ENCODE peak calls at places on chromosomes 13 and 19, in four cellular contexts. E is GM12878, H is HepG2, J is K562. T is an unnamed sample.

GRCh38 chr13:54029226-54029625 is 1000.6 kb downstream of the OLFM4 start:
- DNase-seq in E (peak), J (no peak), H (no peak), T (no peak)

GRCh38 chr13:98206946-98207345 is 29.9 kb upstream of the RNF113B start:
- DNase-seq in H (no peak), E (no peak), J (no peak), T (no peak)

GRCh38 chr19:3179739-3180293 is 1.2 kb downstream of the S1PR4 start:
- DNase-seq in H (no peak), J (no peak), E (no peak), T (no peak)

GRCh38 chr13:48656621-48657020 is 2.9 kb downstream of the CYSLTR2 start:
- DNase-seq in E (no peak), J (no peak), H (peak), T (no peak)

GRCh38 chr13:33610471-33611015 is 207.4 kb upstream of the RFC3 start:
- DNase-seq in J (peak), H (peak), E (no peak), T (no peak)

GRCh38 chr13:41496420-41497234 is 39.3 kb downstream of the RGCC start:
- DNase-seq in H (no peak), E (no peak), J (no peak), T (no peak)

GRCh38 chr19:6417713-6418561 is 6.7 kb downstream of the KHSRP start:
- DNase-seq in H (no peak), E (no peak), J (no peak), T (peak)

GRCh38 chr13:30159446-30159839 is 147.9 kb downstream of the KATNAL1 start:
- DNase-seq in E (no peak), J (no peak), H (no peak), T (no peak)

GRCh38 chr13:100707818-100708740 is 33.5 kb upstream of the TMTC4 start:
- DNase-seq in E (no peak), H (no peak), J (peak), T (no peak)

GRCh38 chr19:48487944-48488343 is 18.8 kb downstream of the CYTH2 start:
- DNase-seq in H (peak), E (no peak), J (no peak), T (peak)

GRCh38 chr13:61013782-61014181 is 401.9 kb downstream of the PCDH20 start:
- DNase-seq in H (no peak), J (no peak), E (no peak), T (no peak)

GRCh38 chr19:51354742-51355148 is 11.4 kb downstream of the ETFB start:
- DNase-seq in E (no peak), J (no peak), H (peak), T (no peak)

GRCh38 chr13:75417006-75417384 is 65.0 kb downstream of the TBC1D4 start:
- DNase-seq in J (no peak), E (no peak), H (no peak), T (no peak)

GRCh38 chr19:16325161-16325527 is 518 bp downstream of the KLF2 start:
- DNase-seq in H (no peak), E (no peak), J (peak), T (no peak)

GRCh38 chr13:28423010-28423409 is 71.9 kb downstream of the FLT1 start:
- DNase-seq in H (no peak), E (peak), J (no peak), T (no peak)

GRCh38 chr13:27044837-27045570 is 126.6 kb downstream of the USP12 start:
- DNase-seq in E (peak), J (no peak), H (no peak), T (no peak)

GRCh38 chr19:13794388-13794751 is 873 bp upstream of the ZSWIM4 start:
- DNase-seq in J (no peak), E (no peak), H (no peak), T (peak)

GRCh38 chr19:41273076-41273475 is 8.9 kb downstream of the HNRNPUL1 start:
- DNase-seq in H (no peak), E (no peak), J (no peak), T (no peak)

GRCh38 chr19:1949304-1950101 is 8.5 kb downstream of the CSNK1G2 start:
- DNase-seq in J (no peak), E (no peak), H (no peak), T (no peak)

GRCh38 chr19:7460562-7460966 is 28.3 kb downstream of the PEX11G start:
- DNase-seq in H (no peak), J (no peak), E (no peak), T (no peak)

GRCh38 chr19:30482956-30483355 is 110.8 kb downstream of the ZNF536 start:
- DNase-seq in J (no peak), E (no peak), H (no peak), T (no peak)

GRCh38 chr19:47447470-47448359 is 24.0 kb downstream of the SLC8A2 start:
- DNase-seq in J (peak), H (peak), E (no peak), T (peak)

GRCh38 chr13:80751854-80752253 is 410.9 kb upstream of the SPRY2 start:
- DNase-seq in E (no peak), J (no peak), H (no peak), T (no peak)

GRCh38 chr13:80753951-80754350 is 413.0 kb upstream of the SPRY2 start:
- DNase-seq in H (no peak), J (no peak), E (no peak), T (no peak)

GRCh38 chr13:80757694-80758093 is 416.8 kb upstream of the SPRY2 start:
- DNase-seq in H (no peak), J (no peak), E (no peak), T (no peak)

GRCh38 chr13:80755925-80756324 is 415.0 kb upstream of the SPRY2 start:
- DNase-seq in J (no peak), E (no peak), H (no peak), T (no peak)
- TF ChIP-seq POLR2A in J (no peak), E (no peak), H (no peak), T (no peak)

GRCh38 chr19:4443966-4444764 is 13.4 kb downstream of the UBXN6 start:
- DNase-seq in E (no peak), H (no peak), J (no peak), T (no peak)

GRCh38 chr19:4447327-4448146 is 10.1 kb downstream of the UBXN6 start:
- DNase-seq in H (no peak), E (no peak), J (no peak), T (no peak)

GRCh38 chr19:4444765-4445741 is 12.5 kb downstream of the UBXN6 start:
- DNase-seq in H (no peak), E (no peak), J (no peak), T (no peak)

GRCh38 chr19:4446801-4447200 is 10.8 kb downstream of the UBXN6 start:
- DNase-seq in H (no peak), J (no peak), E (no peak), T (no peak)

GRCh38 chr19:4445963-4446668 is 11.5 kb downstream of the UBXN6 start:
- DNase-seq in H (no peak), J (no peak), E (no peak), T (no peak)
- TF ChIP-seq BHLHE40 in H (no peak), J (no peak), E (no peak), T (no peak)

DNA sequence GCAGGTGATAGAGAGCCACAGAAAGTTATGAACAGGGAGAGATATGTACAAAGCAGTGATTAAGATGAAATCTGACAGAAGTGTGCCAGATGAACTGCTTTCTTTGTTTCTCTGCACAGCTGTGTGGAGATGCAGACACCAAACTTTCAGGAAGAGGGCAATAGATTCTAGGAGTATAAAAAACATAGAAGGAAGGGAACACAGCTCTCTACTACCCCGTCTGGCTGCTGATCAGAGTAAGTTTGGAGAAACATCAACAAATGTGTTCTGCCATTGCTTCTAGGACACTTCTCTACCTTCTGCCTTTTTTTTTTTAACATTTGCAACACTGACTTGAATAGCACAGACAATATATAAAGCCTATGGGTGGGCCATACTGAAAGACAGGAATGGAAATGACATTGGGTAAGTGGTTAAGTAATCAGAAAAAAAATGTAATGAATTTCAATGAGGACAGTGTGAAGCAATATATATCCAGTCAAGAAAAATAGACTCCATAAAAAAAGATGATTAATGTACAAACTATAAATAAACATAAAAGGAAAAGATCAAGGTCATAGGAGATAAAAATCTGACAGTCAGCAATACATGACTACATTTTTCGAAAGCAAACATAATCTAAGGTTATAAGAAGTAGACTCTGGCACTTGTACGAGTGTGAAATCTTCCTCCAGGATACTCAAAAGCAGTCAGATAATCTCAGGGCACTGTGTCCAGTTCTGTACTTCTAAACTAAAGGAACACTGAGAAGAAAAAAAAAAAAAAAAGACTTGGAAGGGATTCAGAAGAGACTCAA is 21.4 kb downstream of the NUFIP1 start:
- DNase-seq in E (no peak), J (no peak), H (no peak), T (no peak)
- TF ChIP-seq HDAC2 in E (no peak), J (no peak), H (no peak), T (no peak)

GRCh38 chr19:37506387-37507166 is at the start of gene ZNF793:
- DNase-seq in J (no peak), E (no peak), H (no peak), T (peak)
- TF ChIP-seq POLR2A in J (no peak), E (peak), H (no peak), T (no peak)

GRCh38 chr19:533485-534058 is 2.0 kb downstream of the CDC34 start:
- DNase-seq in H (no peak), J (no peak), E (no peak), T (no peak)
- TF ChIP-seq BHLHE40 in H (no peak), J (no peak), E (no peak), T (no peak)

GRCh38 chr19:45677351-45678230 is 9.6 kb downstream of the GIPR start:
- DNase-seq in J (peak), E (peak), H (peak), T (peak)
- TF ChIP-seq HDAC2 in J (no peak), E (no peak), H (no peak), T (no peak)

T was measured in A549.